ENCODE peak calls at places on chromosomes 4 and X, in eight cellular contexts. F is sigmoid colon, N is GM12892, R is spleen, S is tibial nerve, Z is A549, B is uterus, X is right lobe of liver. L is an unnamed sample.

GRCh38 chr4:128825226-128825625 is 15.7 kb downstream of the JADE1 start:
- DNase-seq in F (no peak), N (no peak), R (no peak), S (no peak), Z (peak), B (no peak), X (no peak), L (no peak)

GRCh38 chrX:111353810-111354209 is 58.2 kb downstream of the DCX start:
- DNase-seq in F (no peak), N (no peak), R (no peak), S (no peak), Z (no peak), B (no peak), X (no peak), L (no peak)

GRCh38 chrX:133576876-133577275 is 161.6 kb upstream of the GPC4 start:
- DNase-seq in F (no peak), N (no peak), R (no peak), S (no peak), Z (no peak), B (no peak), X (no peak), L (no peak)

GRCh38 chr4:46441116-46441859 is 51.4 kb upstream of the GABRA2 start:
- DNase-seq in F (no peak), N (no peak), R (no peak), S (no peak), Z (no peak), B (no peak), X (no peak), L (no peak)

GRCh38 chr4:86670739-86671138 is 76.6 kb downstream of the PTPN13 start:
- DNase-seq in F (no peak), N (no peak), R (no peak), S (no peak), Z (peak), B (no peak), X (no peak), L (no peak)

GRCh38 chr4:184896868-184897715 is 71.3 kb upstream of the ACSL1 start:
- DNase-seq in F (no peak), N (peak), R (peak), S (no peak), Z (no peak), B (no peak), X (peak), L (no peak)

GRCh38 chrX:15790766-15791380 is 589 bp downstream of the ZRSR2 start:
- DNase-seq in F (no peak), N (no peak), R (no peak), S (no peak), Z (peak), B (no peak), X (no peak), L (no peak)

GRCh38 chrX:130084651-130085237 is 25.6 kb downstream of the ELF4 start:
- DNase-seq in F (no peak), N (no peak), R (no peak), S (no peak), Z (no peak), B (no peak), X (no peak), L (no peak)

GRCh38 chrX:11423362-11423818 is 130.2 kb downstream of the AMELX start:
- DNase-seq in F (no peak), N (no peak), R (no peak), S (no peak), Z (peak), B (no peak), X (no peak), L (no peak)

GRCh38 chrX:48475774-48476577 is at the start of gene FTSJ1:
- DNase-seq in F (peak), N (peak), R (peak), S (peak), Z (peak), B (peak), X (peak), L (peak)

GRCh38 chr4:55214172-55214571 is 88.8 kb upstream of the KDR start:
- DNase-seq in F (no peak), N (no peak), R (no peak), S (no peak), Z (no peak), B (no peak), X (no peak), L (no peak)

GRCh38 chrX:15567267-15567666 is 33.5 kb downstream of the ACE2 start:
- DNase-seq in F (no peak), N (no peak), R (no peak), S (no peak), Z (no peak), B (no peak), X (no peak), L (no peak)

GRCh38 chr4:126404549-126404948 is 1089.8 kb downstream of the FAT4 start:
- DNase-seq in F (no peak), N (no peak), R (no peak), S (no peak), Z (no peak), B (no peak), X (no peak), L (no peak)

GRCh38 chr4:151950993-151951726 is 190.4 kb upstream of the GATB start:
- DNase-seq in F (no peak), N (no peak), R (no peak), S (no peak), Z (no peak), B (no peak), X (no peak), L (no peak)

GRCh38 chr4:81621490-81621889 is 149.8 kb upstream of the RASGEF1B start:
- DNase-seq in F (no peak), N (no peak), R (no peak), S (no peak), Z (no peak), B (no peak), X (no peak), L (no peak)

GRCh38 chr4:110245567-110245966 is 47.2 kb upstream of the ELOVL6 start:
- DNase-seq in F (no peak), N (no peak), R (no peak), S (no peak), Z (no peak), B (no peak), X (no peak), L (no peak)

GRCh38 chrX:150361777-150362351 is 1.3 kb upstream of the MAMLD1 start:
- DNase-seq in F (peak), N (no peak), R (peak), S (no peak), Z (peak), B (no peak), X (peak), L (peak)

GRCh38 chr4:86730310-86730709 is 118.9 kb downstream of the SLC10A6 start:
- DNase-seq in F (no peak), N (no peak), R (no peak), S (no peak), Z (no peak), B (no peak), X (no peak), L (no peak)

GRCh38 chrX:12494400-12495138 is 296.6 kb upstream of the PRPS2 start:
- DNase-seq in F (no peak), N (no peak), R (no peak), S (no peak), Z (no peak), B (no peak), X (no peak), L (no peak)

GRCh38 chr4:18813771-18814170 is 792.2 kb upstream of the LCORL start:
- DNase-seq in F (no peak), N (no peak), R (no peak), S (no peak), Z (no peak), B (no peak), X (no peak), L (no peak)

GRCh38 chrX:20968996-20969395 is 405.2 kb upstream of the CNKSR2 start:
- DNase-seq in F (no peak), N (no peak), R (no peak), S (no peak), Z (peak), B (no peak), X (no peak), L (no peak)

GRCh38 chr4:67717586-67717985 is 16.6 kb upstream of the UBA6 start:
- DNase-seq in F (no peak), N (no peak), R (no peak), S (no peak), Z (no peak), B (no peak), X (no peak), L (no peak)

GRCh38 chrX:115413246-115413878 is 123.8 kb downstream of the LUZP4 start:
- DNase-seq in F (no peak), N (no peak), R (no peak), S (no peak), Z (no peak), B (no peak), X (no peak), L (no peak)

GRCh38 chrX:12570859-12571501 is 220.2 kb upstream of the PRPS2 start:
- DNase-seq in F (no peak), N (no peak), R (no peak), S (no peak), Z (no peak), B (no peak), X (no peak), L (no peak)

GRCh38 chr4:19224820-19225219 is 1026.9 kb upstream of the SLIT2 start:
- DNase-seq in F (no peak), N (no peak), R (no peak), S (no peak), Z (peak), B (no peak), X (no peak), L (no peak)

GRCh38 chr4:187124311-187124710 is 400.7 kb upstream of the FAT1 start:
- DNase-seq in F (no peak), N (no peak), R (no peak), S (no peak), Z (no peak), B (no peak), X (no peak), L (no peak)

DNA sequence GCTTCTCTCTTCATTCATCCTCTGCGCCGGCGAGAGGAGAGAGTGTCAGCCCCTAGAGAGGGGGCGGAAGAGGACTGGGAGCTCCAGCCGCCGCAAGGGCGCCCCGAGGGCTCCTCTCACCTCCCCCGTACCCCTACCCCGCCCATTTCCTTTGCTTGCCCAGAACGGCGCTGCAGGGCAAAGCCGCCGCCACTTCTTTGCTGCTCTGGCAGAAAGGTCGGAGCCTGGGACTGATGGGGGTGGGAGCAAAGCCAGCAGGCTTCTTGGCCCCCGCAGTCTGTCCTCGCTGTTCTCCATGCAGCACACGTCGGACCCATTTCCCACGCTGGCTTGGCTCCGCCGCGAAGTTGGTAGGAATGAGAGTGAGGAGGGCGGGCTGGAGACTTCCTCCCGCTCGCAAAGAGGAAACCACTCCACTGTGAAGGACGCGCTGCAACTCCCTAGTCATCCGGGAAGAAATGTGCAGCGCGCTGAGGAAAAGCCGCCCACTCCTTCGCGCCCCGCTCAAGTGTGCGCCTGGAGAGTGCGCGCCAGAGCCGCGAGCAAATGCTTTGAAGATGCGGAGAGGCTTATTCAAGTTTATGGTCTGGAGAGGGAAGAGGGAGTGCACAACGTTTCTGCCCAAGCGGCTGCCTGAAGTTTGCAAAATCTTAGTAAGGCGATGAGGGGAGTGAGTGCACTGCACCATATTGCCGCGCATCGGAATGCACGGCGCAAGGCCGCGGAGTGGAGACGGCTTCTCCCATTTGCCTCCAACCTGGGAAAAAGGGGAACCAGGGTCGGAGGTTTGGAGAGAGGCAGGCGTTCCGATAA is 2.8 kb upstream of the PCDH7 start:
- DNase-seq in F (peak), N (peak), R (peak), S (no peak), Z (peak), B (peak), X (peak), L (peak)
- TF ChIP-seq POLR2A in F (no peak), N (no peak), R (no peak), S (no peak), Z (no peak), B (no peak), X (no peak), L (no peak)

DNA sequence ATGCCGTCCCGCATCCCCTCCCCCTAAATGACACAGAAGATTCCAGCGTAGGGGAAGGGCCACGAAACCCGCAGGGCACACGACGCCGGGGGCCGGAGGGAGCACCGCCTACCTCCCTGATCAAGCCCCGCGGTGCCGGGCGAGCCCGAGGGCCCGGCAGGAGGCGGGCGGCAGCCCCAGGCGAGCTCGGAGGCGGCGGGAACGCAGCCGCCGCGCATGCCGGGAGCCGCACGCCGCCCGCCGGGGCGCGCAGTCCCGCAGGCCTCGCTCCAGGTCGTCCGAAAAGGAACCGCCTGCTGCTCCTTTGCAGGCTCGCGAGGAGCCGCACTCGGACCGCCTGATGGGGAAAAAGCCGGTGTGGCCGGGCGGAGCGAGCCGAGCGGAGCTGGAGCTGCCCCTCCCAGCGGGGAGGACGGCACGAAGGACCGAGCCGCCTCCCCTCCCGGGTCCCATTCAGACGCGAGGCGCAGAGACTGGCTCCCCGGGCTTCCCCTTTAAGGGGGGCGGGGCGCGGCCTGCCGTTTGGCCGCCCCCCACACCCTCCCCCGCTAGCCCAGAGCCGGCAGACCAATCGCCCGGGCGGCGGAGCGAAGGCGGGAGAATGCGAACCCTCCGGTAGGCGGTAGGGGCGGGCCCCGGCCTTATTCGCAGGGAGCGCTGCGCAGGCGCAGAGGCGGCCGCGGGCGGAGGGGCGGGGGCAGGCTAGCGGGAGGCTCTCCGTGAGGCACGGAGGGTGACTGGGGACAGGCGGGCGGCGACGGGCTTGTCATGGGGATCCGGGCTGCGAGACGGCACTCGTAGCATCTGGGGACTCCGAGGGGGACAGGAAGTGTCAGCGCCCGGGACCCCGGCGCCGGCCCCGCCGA is 561 bp upstream of the ING2 start:
- DNase-seq in F (peak), N (peak), R (peak), S (peak), Z (peak), B (peak), X (peak), L (peak)
- TF ChIP-seq POLR2A in F (no peak), N (peak), R (no peak), S (peak), Z (peak), B (peak), X (peak), L (peak)

DNA sequence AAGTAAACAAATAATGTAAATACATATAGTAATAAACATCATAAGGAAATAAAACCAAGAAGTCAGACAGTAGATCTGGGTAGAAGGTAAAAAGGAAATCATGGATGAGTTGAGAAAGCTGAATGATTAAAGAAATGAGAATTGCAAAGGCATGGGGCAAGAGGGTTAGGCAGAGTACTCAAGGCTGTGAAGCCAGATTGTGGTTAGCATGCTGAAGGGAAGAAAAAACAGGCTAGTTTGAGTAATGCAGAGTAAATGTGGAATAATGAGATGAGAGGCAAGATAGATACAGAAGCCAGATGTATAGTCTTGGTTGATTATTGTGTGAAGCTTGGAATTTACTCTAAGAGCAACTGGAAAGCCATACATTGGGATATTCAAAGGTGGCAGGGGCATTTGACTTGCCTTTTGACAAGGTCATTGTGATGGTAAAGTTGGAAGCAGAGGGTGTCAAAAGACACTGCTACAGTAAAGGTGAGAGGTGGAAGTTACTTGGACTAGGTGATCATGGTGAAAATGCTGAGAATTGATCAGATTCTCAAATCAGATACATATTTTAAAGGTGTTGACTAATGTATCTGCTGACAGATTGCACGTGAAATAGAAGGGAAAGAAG is 307.0 kb downstream of the FSTL5 start:
- DNase-seq in F (no peak), N (no peak), R (no peak), S (no peak), Z (no peak), B (no peak), X (no peak), L (no peak)
- TF ChIP-seq POLR2A in F (no peak), N (no peak), R (no peak), S (no peak), Z (no peak), B (no peak), X (no peak), L (no peak)

GRCh38 chr4:26887143-26887542 is 26.5 kb downstream of the STIM2 start:
- DNase-seq in F (no peak), N (no peak), R (no peak), S (no peak), Z (no peak), B (no peak), X (no peak), L (no peak)

GRCh38 chr4:26884486-26884988 is 23.9 kb downstream of the STIM2 start:
- DNase-seq in F (no peak), N (no peak), R (no peak), S (no peak), Z (no peak), B (no peak), X (no peak), L (no peak)

GRCh38 chr4:26891054-26891453 is 30.4 kb downstream of the STIM2 start:
- DNase-seq in F (no peak), N (no peak), R (no peak), S (no peak), Z (no peak), B (no peak), X (no peak), L (no peak)

GRCh38 chr4:26887809-26888208 is 27.2 kb downstream of the STIM2 start:
- DNase-seq in F (no peak), N (no peak), R (no peak), S (no peak), Z (no peak), B (no peak), X (no peak), L (no peak)

GRCh38 chr4:26885912-26886274 is 25.3 kb downstream of the STIM2 start:
- DNase-seq in F (no peak), N (no peak), R (no peak), S (no peak), Z (no peak), B (no peak), X (no peak), L (no peak)
- TF ChIP-seq POLR2A in F (no peak), N (no peak), R (no peak), S (no peak), Z (no peak), B (no peak), X (no peak), L (no peak)

GRCh38 chr4:6746721-6747689 is 31.0 kb downstream of the BLOC1S4 start:
- DNase-seq in F (no peak), N (no peak), R (peak), S (no peak), Z (peak), B (no peak), X (peak), L (no peak)
- TF ChIP-seq POLR2A in F (no peak), N (no peak), R (no peak), S (no peak), Z (no peak), B (no peak), X (no peak), L (no peak)

GRCh38 chr4:761739-762138 is 56.1 kb downstream of the PCGF3 start:
- DNase-seq in F (no peak), N (no peak), R (no peak), S (no peak), Z (no peak), B (no peak), X (no peak), L (no peak)

GRCh38 chr4:762211-763190 is 56.9 kb downstream of the PCGF3 start:
- DNase-seq in F (no peak), N (no peak), R (no peak), S (no peak), Z (peak), B (no peak), X (no peak), L (peak)

GRCh38 chr4:764405-765169 is 59.0 kb downstream of the PCGF3 start:
- DNase-seq in F (no peak), N (no peak), R (no peak), S (no peak), Z (no peak), B (no peak), X (no peak), L (no peak)

GRCh38 chr4:763191-763810 is 57.7 kb downstream of the PCGF3 start:
- DNase-seq in F (no peak), N (no peak), R (no peak), S (no peak), Z (no peak), B (no peak), X (no peak), L (no peak)

DNA sequence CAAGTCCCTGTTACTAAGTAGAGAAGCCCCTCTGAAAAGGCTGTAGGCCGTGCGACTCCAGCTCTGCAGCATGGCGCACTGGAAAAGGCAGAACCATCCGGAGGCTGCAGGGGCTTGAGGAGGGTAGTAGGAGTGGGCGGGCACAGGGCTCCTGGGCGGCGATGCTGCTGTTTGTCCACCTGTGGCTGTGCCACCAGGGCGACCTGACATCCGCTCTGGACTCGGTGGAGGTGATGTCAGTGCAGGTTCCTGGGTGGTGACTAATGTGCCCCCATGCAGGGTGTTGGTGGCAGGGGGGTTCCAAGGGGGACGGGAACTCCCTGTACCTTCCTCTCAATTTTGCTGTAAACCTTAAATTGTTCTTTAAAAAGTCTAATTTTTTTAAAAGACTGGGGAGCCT is 58.3 kb downstream of the PCGF3 start:
- DNase-seq in F (no peak), N (no peak), R (no peak), S (no peak), Z (no peak), B (no peak), X (no peak), L (no peak)
- TF ChIP-seq POLR2A in F (no peak), N (no peak), R (no peak), S (no peak), Z (no peak), B (no peak), X (no peak), L (no peak)

GRCh38 chr4:119580293-119580692 is 48.3 kb downstream of the PDE5A start:
- DNase-seq in F (no peak), N (no peak), R (no peak), S (no peak), Z (no peak), B (no peak), X (no peak), L (no peak)

GRCh38 chr4:119581480-119581879 is 47.1 kb downstream of the PDE5A start:
- DNase-seq in F (no peak), N (no peak), R (no peak), S (no peak), Z (no peak), B (no peak), X (no peak), L (no peak)

GRCh38 chr4:119585771-119586170 is 42.8 kb downstream of the PDE5A start:
- DNase-seq in F (no peak), N (no peak), R (no peak), S (no peak), Z (no peak), B (no peak), X (no peak), L (no peak)

GRCh38 chr4:119579823-119580222 is 48.8 kb downstream of the PDE5A start:
- DNase-seq in F (no peak), N (no peak), R (no peak), S (no peak), Z (no peak), B (no peak), X (no peak), L (no peak)
- TF ChIP-seq POLR2A in F (no peak), N (no peak), R (no peak), S (no peak), Z (no peak), B (no peak), X (no peak), L (no peak)